ENCODE peak calls at places on chromosomes 1 and 21, in eight cellular contexts. One of them, this sample, is unnamed.

GRCh38 chr1:230495891-230496385 is 69.8 kb upstream of the PGBD5 start:
- DNase-seq in hepatocyte: no peak
- DNase-seq in CD4-positive, alpha-beta T cell: no peak
- DNase-seq in K562: peak; percentile 61
- DNase-seq in tibial nerve: no peak
- DNase-seq in Peyer's patch: no peak
- DNase-seq in brain microvascular endothelial cell: no peak
- DNase-seq in heart left ventricle: no peak
- DNase-seq in this sample: no peak

GRCh38 chr1:21292991-21293536 is 2.8 kb upstream of the ECE1 start:
- DNase-seq in heart left ventricle: no peak
- DNase-seq in tibial nerve: no peak
- DNase-seq in K562: no peak
- DNase-seq in Peyer's patch: peak; percentile 73
- DNase-seq in hepatocyte: no peak
- DNase-seq in brain microvascular endothelial cell: no peak
- DNase-seq in CD4-positive, alpha-beta T cell: peak; percentile 31
- DNase-seq in this sample: no peak

GRCh38 chr1:39488012-39488545 is 3.4 kb upstream of the BMP8A start:
- DNase-seq in hepatocyte: no peak
- DNase-seq in Peyer's patch: no peak
- DNase-seq in brain microvascular endothelial cell: no peak
- DNase-seq in K562: no peak
- DNase-seq in CD4-positive, alpha-beta T cell: no peak
- DNase-seq in heart left ventricle: no peak
- DNase-seq in tibial nerve: no peak
- DNase-seq in this sample: no peak

GRCh38 chr1:221829327-221830011 is 87.6 kb upstream of the DUSP10 start:
- DNase-seq in K562: no peak
- DNase-seq in CD4-positive, alpha-beta T cell: no peak
- DNase-seq in Peyer's patch: no peak
- DNase-seq in brain microvascular endothelial cell: peak; percentile 99
- DNase-seq in hepatocyte: no peak
- DNase-seq in tibial nerve: no peak
- DNase-seq in heart left ventricle: no peak
- DNase-seq in this sample: peak; percentile 93

GRCh38 chr1:27999055-27999454 is 39.3 kb downstream of the XKR8 start:
- DNase-seq in brain microvascular endothelial cell: no peak
- DNase-seq in heart left ventricle: no peak
- DNase-seq in tibial nerve: no peak
- DNase-seq in CD4-positive, alpha-beta T cell: no peak
- DNase-seq in Peyer's patch: no peak
- DNase-seq in K562: no peak
- DNase-seq in hepatocyte: no peak
- DNase-seq in this sample: no peak

GRCh38 chr1:214727274-214727673 is 124.3 kb downstream of the CENPF start:
- DNase-seq in Peyer's patch: no peak
- DNase-seq in hepatocyte: peak; percentile 26
- DNase-seq in heart left ventricle: no peak
- DNase-seq in K562: no peak
- DNase-seq in tibial nerve: no peak
- DNase-seq in brain microvascular endothelial cell: no peak
- DNase-seq in CD4-positive, alpha-beta T cell: no peak
- DNase-seq in this sample: no peak

GRCh38 chr21:21383126-21383525 is 384.9 kb downstream of the NCAM2 start:
- DNase-seq in Peyer's patch: no peak
- DNase-seq in CD4-positive, alpha-beta T cell: no peak
- DNase-seq in tibial nerve: no peak
- DNase-seq in brain microvascular endothelial cell: peak; percentile 12
- DNase-seq in hepatocyte: no peak
- DNase-seq in heart left ventricle: no peak
- DNase-seq in K562: no peak
- DNase-seq in this sample: no peak

GRCh38 chr1:235024706-235025421 is 103.8 kb downstream of the TOMM20 start:
- DNase-seq in Peyer's patch: peak; percentile 6
- DNase-seq in brain microvascular endothelial cell: no peak
- DNase-seq in K562: no peak
- DNase-seq in CD4-positive, alpha-beta T cell: no peak
- DNase-seq in heart left ventricle: no peak
- DNase-seq in tibial nerve: no peak
- DNase-seq in hepatocyte: no peak
- DNase-seq in this sample: no peak

GRCh38 chr1:10833630-10834557 is 37.4 kb upstream of the CASZ1 start:
- DNase-seq in CD4-positive, alpha-beta T cell: no peak
- DNase-seq in heart left ventricle: no peak
- DNase-seq in brain microvascular endothelial cell: no peak
- DNase-seq in tibial nerve: no peak
- DNase-seq in K562: no peak
- DNase-seq in hepatocyte: no peak
- DNase-seq in Peyer's patch: no peak
- DNase-seq in this sample: no peak

GRCh38 chr1:245764040-245764439 is 609.3 kb downstream of the KIF26B start:
- DNase-seq in tibial nerve: no peak
- DNase-seq in heart left ventricle: no peak
- DNase-seq in CD4-positive, alpha-beta T cell: no peak
- DNase-seq in brain microvascular endothelial cell: no peak
- DNase-seq in hepatocyte: no peak
- DNase-seq in K562: no peak
- DNase-seq in Peyer's patch: no peak
- DNase-seq in this sample: no peak

GRCh38 chr1:10679521-10680220 is 116.8 kb downstream of the CASZ1 start:
- DNase-seq in tibial nerve: no peak
- DNase-seq in brain microvascular endothelial cell: peak; percentile 40
- DNase-seq in hepatocyte: peak; percentile 70
- DNase-seq in heart left ventricle: no peak
- DNase-seq in Peyer's patch: no peak
- DNase-seq in CD4-positive, alpha-beta T cell: no peak
- DNase-seq in K562: peak; percentile 75
- DNase-seq in this sample: peak; percentile 59

GRCh38 chr1:96048572-96048971 is 673.0 kb upstream of the PTBP2 start:
- DNase-seq in hepatocyte: no peak
- DNase-seq in CD4-positive, alpha-beta T cell: no peak
- DNase-seq in tibial nerve: no peak
- DNase-seq in brain microvascular endothelial cell: no peak
- DNase-seq in Peyer's patch: no peak
- DNase-seq in heart left ventricle: no peak
- DNase-seq in K562: no peak
- DNase-seq in this sample: peak; percentile 79

GRCh38 chr1:110615548-110616130 is 9.5 kb upstream of the KCNA2 start:
- DNase-seq in brain microvascular endothelial cell: peak; percentile 53
- DNase-seq in heart left ventricle: peak; percentile 69
- DNase-seq in Peyer's patch: peak; percentile 58
- DNase-seq in K562: peak; percentile 70
- DNase-seq in hepatocyte: peak; percentile 82
- DNase-seq in tibial nerve: peak; percentile 33
- DNase-seq in CD4-positive, alpha-beta T cell: peak; percentile 39
- DNase-seq in this sample: no peak

GRCh38 chr1:214540324-214540723 is 11.1 kb downstream of the PTPN14 start:
- DNase-seq in tibial nerve: no peak
- DNase-seq in heart left ventricle: no peak
- DNase-seq in CD4-positive, alpha-beta T cell: no peak
- DNase-seq in brain microvascular endothelial cell: no peak
- DNase-seq in hepatocyte: no peak
- DNase-seq in Peyer's patch: no peak
- DNase-seq in K562: no peak
- DNase-seq in this sample: no peak

GRCh38 chr1:209723761-209724693 is 19.4 kb downstream of the HSD11B1 start:
- DNase-seq in hepatocyte: no peak
- DNase-seq in heart left ventricle: no peak
- DNase-seq in Peyer's patch: no peak
- DNase-seq in K562: no peak
- DNase-seq in tibial nerve: no peak
- DNase-seq in brain microvascular endothelial cell: no peak
- DNase-seq in CD4-positive, alpha-beta T cell: no peak
- DNase-seq in this sample: no peak

GRCh38 chr1:194598098-194598497 is 1411.7 kb upstream of the B3GALT2 start:
- DNase-seq in K562: no peak
- DNase-seq in CD4-positive, alpha-beta T cell: no peak
- DNase-seq in brain microvascular endothelial cell: no peak
- DNase-seq in tibial nerve: no peak
- DNase-seq in heart left ventricle: no peak
- DNase-seq in Peyer's patch: no peak
- DNase-seq in hepatocyte: no peak
- DNase-seq in this sample: no peak

GRCh38 chr1:26112407-26112775 is 767 bp downstream of the PDIK1L start:
- DNase-seq in K562: peak; percentile 2
- DNase-seq in Peyer's patch: peak; percentile 30
- DNase-seq in CD4-positive, alpha-beta T cell: no peak
- DNase-seq in hepatocyte: no peak
- DNase-seq in brain microvascular endothelial cell: no peak
- DNase-seq in heart left ventricle: no peak
- DNase-seq in tibial nerve: no peak
- DNase-seq in this sample: no peak

GRCh38 chr1:115539061-115539460 is 102.7 kb upstream of the VANGL1 start:
- DNase-seq in Peyer's patch: no peak
- DNase-seq in tibial nerve: peak; percentile 38
- DNase-seq in heart left ventricle: no peak
- DNase-seq in K562: no peak
- DNase-seq in brain microvascular endothelial cell: no peak
- DNase-seq in CD4-positive, alpha-beta T cell: no peak
- DNase-seq in hepatocyte: no peak
- DNase-seq in this sample: no peak

GRCh38 chr1:62054188-62054587 is 140.5 kb upstream of the L1TD1 start:
- DNase-seq in hepatocyte: no peak
- DNase-seq in tibial nerve: no peak
- DNase-seq in Peyer's patch: no peak
- DNase-seq in brain microvascular endothelial cell: no peak
- DNase-seq in heart left ventricle: no peak
- DNase-seq in CD4-positive, alpha-beta T cell: no peak
- DNase-seq in K562: no peak
- DNase-seq in this sample: no peak
- H3K27me3 ChIP-seq in hepatocyte: no peaks in the 10 kb centered on the region
- H3K27me3 ChIP-seq in tibial nerve: no peaks in the 10 kb centered on the region
- H3K27me3 ChIP-seq in Peyer's patch: no peaks in the 10 kb centered on the region
- H3K27me3 ChIP-seq in brain microvascular endothelial cell: no peaks in the 10 kb centered on the region
- H3K27me3 ChIP-seq in heart left ventricle: no peaks in the 10 kb centered on the region
- H3K27me3 ChIP-seq in CD4-positive, alpha-beta T cell: no peaks in the 10 kb centered on the region
- H3K27me3 ChIP-seq in K562: no peaks in the 10 kb centered on the region
- H3K27me3 ChIP-seq in this sample: no peaks in the 10 kb centered on the region

DNA sequence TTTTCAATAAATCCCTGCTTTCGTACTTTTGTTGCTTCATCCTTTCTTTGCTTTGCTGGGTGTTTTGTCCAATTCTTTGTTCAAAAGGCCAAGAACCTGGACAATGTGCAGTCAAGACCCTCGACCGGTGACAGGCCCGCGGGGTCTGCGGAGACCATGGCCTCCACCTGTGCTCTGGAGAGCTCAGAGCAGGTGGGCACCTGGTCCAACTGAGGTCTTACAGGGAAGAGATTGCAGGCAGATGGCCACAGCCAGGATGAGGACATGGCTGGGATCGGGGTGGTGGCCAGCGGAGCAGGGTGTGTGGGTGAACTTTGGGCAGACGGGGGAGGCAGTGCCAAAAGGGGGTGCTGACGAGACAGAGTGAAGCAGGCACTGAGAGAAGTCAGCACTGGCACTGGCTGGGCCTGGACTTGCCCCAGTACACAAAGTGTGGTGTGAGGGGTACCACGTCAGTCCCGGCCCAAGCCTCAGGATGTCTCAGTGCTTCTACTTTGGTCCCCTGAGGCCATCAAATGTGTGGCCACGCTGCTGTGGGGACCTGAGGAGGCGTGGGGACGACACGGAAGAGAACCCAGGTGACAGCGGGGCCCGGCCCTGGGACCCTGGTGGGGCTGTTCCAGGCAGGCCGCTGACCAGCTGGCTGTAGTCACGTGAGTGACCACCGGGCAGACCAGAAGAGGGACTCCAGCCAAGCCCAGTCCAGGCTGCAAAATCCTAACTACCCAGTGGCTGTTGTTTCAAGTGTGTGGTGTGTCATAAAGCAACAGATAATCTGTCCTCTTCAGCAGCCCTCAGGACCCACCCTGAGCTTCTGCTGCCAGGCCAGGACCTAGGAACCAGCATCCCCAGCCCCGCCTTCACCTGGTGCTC is 10.4 kb upstream of the CCDC27 start:
- DNase-seq in heart left ventricle: peak; percentile 55
- DNase-seq in hepatocyte: no peak
- DNase-seq in CD4-positive, alpha-beta T cell: no peak
- DNase-seq in tibial nerve: no peak
- DNase-seq in Peyer's patch: no peak
- DNase-seq in K562: no peak
- DNase-seq in brain microvascular endothelial cell: no peak
- DNase-seq in this sample: no peak
- TF ChIP-seq CTCF in heart left ventricle: no peak
- TF ChIP-seq CTCF in hepatocyte: no peak
- TF ChIP-seq CTCF in CD4-positive, alpha-beta T cell: no peak
- TF ChIP-seq CTCF in tibial nerve: no peak
- TF ChIP-seq CTCF in Peyer's patch: no peak
- TF ChIP-seq CTCF in K562: no peak
- TF ChIP-seq CTCF in brain microvascular endothelial cell: no peak
- TF ChIP-seq CTCF in this sample: no peak

DNA sequence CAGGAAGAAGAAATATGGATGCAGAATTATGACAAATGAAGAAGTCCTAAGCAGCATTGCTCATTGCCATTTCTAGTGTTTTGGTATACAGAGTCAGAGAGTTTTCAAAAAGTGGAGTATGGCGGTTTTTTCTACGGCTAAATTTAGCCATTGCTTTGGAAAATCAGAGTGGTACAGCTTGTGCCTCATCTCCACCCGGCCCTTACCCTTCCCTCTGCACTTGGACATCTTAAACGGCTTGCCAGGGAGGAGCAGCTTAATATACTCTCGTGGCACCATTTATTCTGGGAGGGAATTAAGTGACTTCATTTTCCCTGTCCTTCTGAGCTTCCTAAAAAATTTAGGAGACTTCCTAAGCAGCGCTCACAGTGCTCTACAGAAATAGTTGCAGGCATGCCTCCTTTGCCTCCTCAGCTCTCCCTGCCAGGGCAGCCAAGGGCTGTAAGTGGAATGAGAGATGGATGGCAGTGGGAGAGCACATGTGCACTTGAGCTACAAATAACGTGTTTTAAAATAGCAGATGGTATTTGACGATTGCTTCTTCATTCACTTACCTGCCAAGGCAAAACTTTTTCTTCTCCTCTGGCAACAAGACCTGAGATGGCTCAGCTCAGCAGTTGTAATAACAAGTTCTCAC is 51.5 kb upstream of the VAMP3 start:
- DNase-seq in Peyer's patch: no peak
- DNase-seq in heart left ventricle: no peak
- DNase-seq in hepatocyte: no peak
- DNase-seq in K562: no peak
- DNase-seq in CD4-positive, alpha-beta T cell: no peak
- DNase-seq in tibial nerve: no peak
- DNase-seq in brain microvascular endothelial cell: no peak
- DNase-seq in this sample: no peak
- H3K27ac ChIP-seq in Peyer's patch: no peak overlapping the region
- H3K27ac ChIP-seq in heart left ventricle: no peak overlapping the region
- H3K27ac ChIP-seq in hepatocyte: no peak overlapping the region
- H3K27ac ChIP-seq in K562: no peak overlapping the region
- H3K27ac ChIP-seq in CD4-positive, alpha-beta T cell: no peak overlapping the region
- H3K27ac ChIP-seq in tibial nerve: no peak overlapping the region
- H3K27ac ChIP-seq in brain microvascular endothelial cell: no peak overlapping the region
- H3K27ac ChIP-seq in this sample: no peak overlapping the region

DNA sequence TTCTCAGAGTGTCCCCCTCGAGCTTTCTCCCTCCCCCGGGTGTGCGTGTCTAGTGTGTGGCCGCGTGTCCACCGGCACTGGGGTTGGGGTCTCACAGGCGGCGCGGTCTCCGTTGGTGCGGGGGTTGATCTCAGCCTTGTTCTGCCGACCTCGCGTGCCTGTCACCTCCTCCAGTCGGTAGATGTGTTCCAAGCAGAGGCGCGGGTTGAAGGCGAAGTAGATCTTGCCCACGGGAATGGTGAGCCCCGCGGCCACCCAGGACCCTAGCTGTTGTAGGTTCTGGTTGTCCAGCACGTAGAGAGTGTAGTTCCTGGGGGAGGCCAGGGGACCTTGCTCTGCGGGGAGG is 9.8 kb downstream of the INSRR start:
- DNase-seq in hepatocyte: no peak
- DNase-seq in brain microvascular endothelial cell: no peak
- DNase-seq in K562: no peak
- DNase-seq in CD4-positive, alpha-beta T cell: no peak
- DNase-seq in tibial nerve: no peak
- DNase-seq in Peyer's patch: no peak
- DNase-seq in heart left ventricle: no peak
- DNase-seq in this sample: no peak
- H3K27me3 ChIP-seq in hepatocyte: peaks cover 67% of the 10 kb centered on the region
- H3K27me3 ChIP-seq in brain microvascular endothelial cell: peaks cover 47% of the 10 kb centered on the region
- H3K27me3 ChIP-seq in K562: no peaks in the 10 kb centered on the region
- H3K27me3 ChIP-seq in CD4-positive, alpha-beta T cell: peaks cover 11% of the 10 kb centered on the region
- H3K27me3 ChIP-seq in tibial nerve: no peaks in the 10 kb centered on the region
- H3K27me3 ChIP-seq in Peyer's patch: peaks cover 10% of the 10 kb centered on the region
- H3K27me3 ChIP-seq in heart left ventricle: peaks cover 25% of the 10 kb centered on the region
- H3K27me3 ChIP-seq in this sample: peaks cover 80% of the 10 kb centered on the region

This sample was measured in foreskin keratinocyte.